ENCODE peak calls at places on chromosomes 16 and 17, in four cellular contexts. One of them, this sample, is unnamed.

GRCh38 chr17:67026341-67026740 is 18.0 kb upstream of the CACNG1 start:
- DNase-seq in AG04449: no peak
- DNase-seq in fibroblast of mammary gland: no peak
- DNase-seq in GM04503: no peak
- DNase-seq in this sample: peak

GRCh38 chr17:33234233-33234632 is 58.9 kb downstream of the ASIC2 start:
- DNase-seq in AG04449: no peak
- DNase-seq in fibroblast of mammary gland: no peak
- DNase-seq in GM04503: no peak
- DNase-seq in this sample: no peak

GRCh38 chr17:63702223-63702577 is 2.3 kb upstream of the LIMD2 start:
- DNase-seq in AG04449: no peak
- DNase-seq in fibroblast of mammary gland: no peak
- DNase-seq in GM04503: no peak
- DNase-seq in this sample: no peak

GRCh38 chr17:45384047-45384799 is 48.4 kb downstream of the ARHGAP27 start:
- DNase-seq in AG04449: no peak
- DNase-seq in fibroblast of mammary gland: no peak
- DNase-seq in GM04503: no peak
- DNase-seq in this sample: peak

GRCh38 chr16:19583665-19584300 is 28.3 kb downstream of the VPS35L start:
- DNase-seq in AG04449: no peak
- DNase-seq in fibroblast of mammary gland: peak
- DNase-seq in GM04503: no peak
- DNase-seq in this sample: peak

GRCh38 chr16:56281256-56281805 is 90.0 kb downstream of the GNAO1 start:
- DNase-seq in AG04449: no peak
- DNase-seq in fibroblast of mammary gland: peak
- DNase-seq in GM04503: no peak
- DNase-seq in this sample: no peak

GRCh38 chr16:65936096-65936495 is 430.4 kb upstream of the CDH5 start:
- DNase-seq in AG04449: no peak
- DNase-seq in fibroblast of mammary gland: no peak
- DNase-seq in GM04503: no peak
- DNase-seq in this sample: no peak

GRCh38 chr16:1946495-1947368 is 3.7 kb upstream of the MSRB1 start:
- DNase-seq in AG04449: no peak
- DNase-seq in fibroblast of mammary gland: no peak
- DNase-seq in GM04503: no peak
- DNase-seq in this sample: no peak

GRCh38 chr16:51523400-51523799 is 372.3 kb upstream of the SALL1 start:
- DNase-seq in AG04449: no peak
- DNase-seq in fibroblast of mammary gland: peak
- DNase-seq in GM04503: no peak
- DNase-seq in this sample: peak

GRCh38 chr16:67846320-67847063 is at the start of gene NUTF2:
- DNase-seq in AG04449: no peak
- DNase-seq in fibroblast of mammary gland: peak
- DNase-seq in GM04503: peak
- DNase-seq in this sample: peak

GRCh38 chr16:50167603-50168002 is 14.5 kb downstream of the TENT4B start:
- DNase-seq in AG04449: no peak
- DNase-seq in fibroblast of mammary gland: no peak
- DNase-seq in GM04503: no peak
- DNase-seq in this sample: no peak

GRCh38 chr17:18219016-18219415 is 6.4 kb upstream of the LLGL1 start:
- DNase-seq in AG04449: no peak
- DNase-seq in fibroblast of mammary gland: peak
- DNase-seq in GM04503: no peak
- DNase-seq in this sample: peak

GRCh38 chr16:80994451-80994850 is 12.2 kb downstream of the CMC2 start:
- DNase-seq in AG04449: no peak
- DNase-seq in fibroblast of mammary gland: no peak
- DNase-seq in GM04503: no peak
- DNase-seq in this sample: no peak

GRCh38 chr17:142876-143784 is 5.8 kb downstream of the SCGB1C2 start:
- DNase-seq in AG04449: no peak
- DNase-seq in fibroblast of mammary gland: no peak
- DNase-seq in GM04503: no peak
- DNase-seq in this sample: no peak

GRCh38 chr16:85221081-85221809 is 109.0 kb upstream of the CIBAR2 start:
- DNase-seq in AG04449: no peak
- DNase-seq in fibroblast of mammary gland: no peak
- DNase-seq in GM04503: no peak
- DNase-seq in this sample: no peak

GRCh38 chr17:70919241-70919640 is 749.9 kb downstream of the KCNJ2 start:
- DNase-seq in AG04449: no peak
- DNase-seq in fibroblast of mammary gland: no peak
- DNase-seq in GM04503: no peak
- DNase-seq in this sample: no peak

GRCh38 chr17:11383157-11383556 is 142.1 kb downstream of the SHISA6 start:
- DNase-seq in AG04449: no peak
- DNase-seq in fibroblast of mammary gland: no peak
- DNase-seq in GM04503: no peak
- DNase-seq in this sample: no peak

GRCh38 chr16:59042296-59042695 is 308.2 kb upstream of the GOT2 start:
- DNase-seq in AG04449: no peak
- DNase-seq in fibroblast of mammary gland: no peak
- DNase-seq in GM04503: no peak
- DNase-seq in this sample: no peak

GRCh38 chr16:13378151-13378550 is 476.8 kb downstream of the SHISA9 start:
- DNase-seq in AG04449: no peak
- DNase-seq in fibroblast of mammary gland: no peak
- DNase-seq in GM04503: no peak
- DNase-seq in this sample: peak

GRCh38 chr17:38449364-38449763 is 21.1 kb downstream of the ARHGAP23 start:
- DNase-seq in AG04449: no peak
- DNase-seq in fibroblast of mammary gland: no peak
- DNase-seq in GM04503: no peak
- DNase-seq in this sample: no peak

GRCh38 chr17:13016881-13017622 is 775 bp downstream of the ELAC2 start:
- DNase-seq in AG04449: no peak
- DNase-seq in fibroblast of mammary gland: peak
- DNase-seq in GM04503: no peak
- DNase-seq in this sample: peak

GRCh38 chr17:3956558-3956957 is 7.7 kb downstream of the ATP2A3 start:
- DNase-seq in AG04449: no peak
- DNase-seq in fibroblast of mammary gland: no peak
- DNase-seq in GM04503: no peak
- DNase-seq in this sample: no peak

GRCh38 chr17:7767425-7768021 is 50.0 kb downstream of the DNAH2 start:
- DNase-seq in AG04449: no peak
- DNase-seq in fibroblast of mammary gland: no peak
- DNase-seq in GM04503: no peak
- DNase-seq in this sample: no peak

GRCh38 chr17:70084476-70084875 is 9.5 kb downstream of the KCNJ16 start:
- DNase-seq in AG04449: no peak
- DNase-seq in fibroblast of mammary gland: no peak
- DNase-seq in GM04503: no peak
- DNase-seq in this sample: no peak

GRCh38 chr16:27315333-27316037 is 1.7 kb downstream of the IL4R start:
- DNase-seq in AG04449: no peak
- DNase-seq in fibroblast of mammary gland: peak
- DNase-seq in GM04503: no peak
- DNase-seq in this sample: peak

This sample was measured in AG10803.